ENCODE peak calls at places on chromosome 15, in six cellular contexts. R, A, M, J, G and U are unnamed samples.

GRCh38 chr15:80418892-80419537 is 14.8 kb downstream of the ARNT2 start:
- DNase-seq in R (peak; percentile 73), A (peak; percentile 57), M (peak; percentile 26), J (peak; percentile 49), G (peak; percentile 61), U (peak; percentile 64)

GRCh38 chr15:63858881-63859280 is 25.1 kb upstream of the HERC1 start:
- DNase-seq in R (peak; percentile 96), A (no peak), M (no peak), J (no peak), G (no peak), U (no peak)

GRCh38 chr15:96334705-96335428 is 4.4 kb downstream of the NR2F2 start:
- DNase-seq in R (no peak), A (no peak), M (no peak), J (peak; percentile 6), G (peak; percentile 11), U (peak; percentile 19)

GRCh38 chr15:44066211-44066827 is 128.8 kb downstream of the FRMD5 start:
- DNase-seq in R (peak; percentile 83), A (peak; percentile 73), M (peak; percentile 58), J (peak; percentile 43), G (peak; percentile 86), U (peak; percentile 93)

GRCh38 chr15:70259030-70259424 is 161.3 kb upstream of the TLE3 start:
- DNase-seq in R (peak; percentile 73), A (peak; percentile 92), M (peak; percentile 45), J (no peak), G (no peak), U (peak; percentile 48)

GRCh38 chr15:77535845-77536244 is 96.9 kb downstream of the LINGO1 start:
- DNase-seq in R (no peak), A (peak; percentile 25), M (no peak), J (no peak), G (no peak), U (peak; percentile 13)

GRCh38 chr15:81268340-81268739 is 55.6 kb downstream of the STARD5 start:
- DNase-seq in R (no peak), A (no peak), M (no peak), J (no peak), G (no peak), U (no peak)

GRCh38 chr15:49101536-49101935 is 53.9 kb downstream of the COPS2 start:
- DNase-seq in R (peak; percentile 56), A (no peak), M (no peak), J (no peak), G (no peak), U (no peak)

GRCh38 chr15:20353966-20354883 is 187.4 kb downstream of the GOLGA6L6 start:
- DNase-seq in R (no peak), A (no peak), M (no peak), J (peak; percentile 45), G (no peak), U (no peak)

GRCh38 chr15:80170596-80170995 is 17.8 kb downstream of the FAH start:
- DNase-seq in R (no peak), A (no peak), M (no peak), J (no peak), G (peak; percentile 25), U (no peak)

GRCh38 chr15:73321496-73322344 is 47.0 kb downstream of the HCN4 start:
- DNase-seq in R (no peak), A (no peak), M (no peak), J (no peak), G (no peak), U (no peak)

GRCh38 chr15:74958320-74958907 is 1.8 kb upstream of the RPP25 start:
- DNase-seq in R (peak; percentile 52), A (peak; percentile 88), M (peak; percentile 51), J (peak; percentile 46), G (peak; percentile 31), U (no peak)
- TF ChIP-seq CTCF in R (peak; percentile 21), A (peak; percentile 67), M (peak; percentile 9), J (no peak), G (no peak), U (no peak)

GRCh38 chr15:74420193-74420905 is 13.4 kb downstream of the SEMA7A start:
- DNase-seq in R (no peak), A (peak; percentile 42), M (no peak), J (no peak), G (peak; percentile 67), U (no peak)
- TF ChIP-seq CTCF in R (no peak), A (no peak), M (no peak), J (no peak), G (no peak), U (no peak)

DNA sequence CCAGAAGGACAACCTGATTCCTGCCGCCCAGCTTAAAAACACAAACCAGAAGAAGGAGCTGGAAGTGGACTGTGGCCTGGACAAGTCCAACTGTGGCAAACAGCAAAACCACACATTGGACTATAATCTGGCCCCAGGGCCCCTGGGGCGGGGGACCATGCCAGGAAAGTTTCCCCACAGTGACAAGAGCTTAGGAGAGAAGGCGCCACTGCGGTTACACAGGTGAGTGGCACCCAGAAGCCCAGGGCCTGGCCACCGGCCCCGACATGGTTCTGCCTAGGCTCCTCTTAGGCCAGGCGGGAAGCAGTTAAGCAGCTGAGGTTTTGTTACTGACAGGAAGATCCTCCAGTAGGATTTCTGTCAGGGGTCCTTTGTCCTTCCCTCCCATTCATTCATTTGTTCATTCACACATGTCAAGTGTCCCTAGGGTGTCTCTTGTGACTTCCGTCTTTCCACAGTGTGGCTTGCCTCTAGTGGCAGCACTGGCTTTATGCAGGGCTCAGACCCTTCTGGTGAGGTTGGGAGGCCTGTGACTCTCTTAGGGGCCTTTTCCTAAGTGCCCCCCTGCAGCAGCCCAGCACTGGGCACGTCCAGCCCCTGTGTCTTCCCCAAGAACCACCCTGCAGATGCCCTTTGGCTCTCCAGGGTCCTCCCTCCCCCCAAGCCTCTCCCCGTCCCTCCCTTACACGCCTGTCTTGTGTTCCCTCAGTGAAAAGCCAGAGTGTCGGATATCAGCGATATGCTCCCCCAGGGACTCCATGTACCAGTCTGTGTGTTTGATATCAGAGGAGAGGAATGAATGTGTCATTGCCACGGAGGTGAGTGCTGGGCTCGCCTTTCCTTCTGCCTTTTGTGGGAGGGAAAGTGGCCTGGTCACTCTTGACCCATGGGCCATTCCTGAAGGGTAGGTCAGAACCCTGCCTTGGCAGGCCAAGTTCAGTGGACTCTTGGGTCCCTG is 7.8 kb downstream of the DLL4 start:
- DNase-seq in R (no peak), A (no peak), M (no peak), J (no peak), G (no peak), U (no peak)
- TF ChIP-seq CTCF in R (no peak), A (no peak), M (peak; percentile 16), J (peak; percentile 19), G (no peak), U (no peak)

DNA sequence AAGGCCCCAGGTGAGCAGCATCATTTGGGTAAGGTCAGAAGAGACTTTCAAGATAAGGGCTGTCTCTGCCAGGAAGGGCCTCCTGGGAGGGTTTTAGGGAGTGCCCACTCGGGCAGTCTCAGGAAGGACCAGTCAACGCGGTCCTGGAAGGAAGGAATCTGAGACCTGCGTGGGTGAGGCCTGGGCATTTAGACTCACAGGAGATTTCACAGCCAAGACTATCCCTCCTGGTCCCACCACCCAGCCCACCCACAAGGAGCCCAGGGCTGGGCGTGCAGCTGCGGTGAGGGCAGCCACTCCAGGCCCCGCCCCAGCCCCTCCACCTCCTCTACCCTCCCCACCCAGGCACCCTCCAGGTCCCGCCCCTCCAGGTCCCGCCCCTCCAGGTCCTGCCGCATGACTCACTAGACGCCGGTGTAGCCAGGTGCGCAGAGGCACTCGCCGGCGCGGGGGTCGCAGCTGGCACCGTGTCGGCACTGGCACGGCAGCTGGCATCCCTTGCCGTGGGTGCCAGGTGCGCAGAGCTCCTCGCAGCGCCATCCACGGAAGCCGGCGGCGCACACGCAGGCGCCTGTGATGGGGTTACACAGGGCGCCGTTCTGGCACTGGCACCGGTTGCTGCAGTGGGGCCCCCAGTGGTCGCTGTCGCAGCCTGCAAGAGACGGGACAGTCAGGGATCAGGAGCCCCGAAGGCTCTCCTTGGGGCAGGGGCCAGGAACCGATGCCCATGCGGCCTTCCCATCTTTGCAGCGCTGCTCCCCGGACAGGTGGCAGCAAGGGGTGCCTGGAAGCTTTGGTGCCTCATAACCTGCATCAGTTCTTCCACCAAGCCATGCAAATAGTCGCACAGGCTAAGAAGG is 112.8 kb downstream of the RAB11A start:
- DNase-seq in R (no peak), A (peak; percentile 42), M (peak; percentile 70), J (peak; percentile 78), G (no peak), U (peak; percentile 45)
- TF ChIP-seq CTCF in R (no peak), A (no peak), M (peak; percentile 49), J (peak; percentile 19), G (no peak), U (no peak)

GRCh38 chr15:42591238-42591936 is 16.0 kb downstream of the STARD9 start:
- DNase-seq in R (peak; percentile 66), A (peak; percentile 18), M (no peak), J (no peak), G (peak; percentile 68), U (peak; percentile 28)
- TF ChIP-seq CTCF in R (peak; percentile 41), A (peak; percentile 47), M (peak; percentile 22), J (peak; percentile 16), G (peak; percentile 61), U (peak; percentile 22)

GRCh38 chr15:40358492-40359353 is 704 bp downstream of the DISP2 start:
- DNase-seq in R (no peak), A (peak; percentile 10), M (no peak), J (peak; percentile 48), G (peak; percentile 27), U (no peak)
- TF ChIP-seq CTCF in R (peak; percentile 6), A (no peak), M (no peak), J (peak; percentile 5), G (peak; percentile 25), U (no peak)

GRCh38 chr15:41504751-41505492 is 8.7 kb downstream of the LTK start:
- DNase-seq in R (no peak), A (no peak), M (no peak), J (no peak), G (no peak), U (no peak)
- TF ChIP-seq CTCF in R (no peak), A (no peak), M (no peak), J (no peak), G (no peak), U (no peak)

DNA sequence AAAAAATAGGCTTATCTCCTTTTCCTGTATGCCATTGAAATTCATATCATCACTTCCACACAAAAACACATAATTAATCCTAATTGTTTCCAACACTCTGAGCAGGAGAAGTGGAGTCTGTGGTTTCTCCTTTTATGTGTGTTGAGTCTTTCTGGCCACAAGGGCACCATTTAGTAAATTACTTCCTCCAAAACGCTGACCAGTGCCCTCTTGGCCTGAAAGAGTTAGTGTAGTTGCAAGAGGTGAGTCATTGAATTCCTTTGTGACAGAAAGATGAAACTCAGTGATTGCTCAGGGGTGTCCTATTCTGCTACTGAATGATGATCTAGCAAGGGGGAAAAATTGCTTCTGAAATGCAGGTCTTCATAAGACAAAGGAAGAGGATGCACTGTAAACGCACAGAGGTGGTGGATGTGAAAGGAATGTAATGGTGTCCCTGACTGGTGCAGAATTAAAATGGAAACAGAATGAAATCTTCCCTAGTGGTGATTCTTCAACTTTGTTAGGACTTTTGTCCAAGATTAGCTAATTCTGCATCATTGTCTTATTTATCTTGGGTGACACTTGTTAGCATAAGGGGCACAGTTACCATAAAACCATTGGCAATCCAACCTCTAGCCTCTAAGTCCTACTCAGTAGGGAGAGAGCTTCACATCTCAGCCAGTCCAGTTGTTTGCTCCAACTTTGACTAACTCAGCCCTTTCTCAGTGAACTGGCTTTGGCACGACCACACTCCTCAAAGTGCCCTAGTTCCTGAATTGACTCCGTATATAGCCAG is 208.4 kb upstream of the NANOGP8 start:
- DNase-seq in R (peak; percentile 52), A (no peak), M (no peak), J (no peak), G (peak; percentile 89), U (peak; percentile 68)
- TF ChIP-seq CTCF in R (peak; percentile 35), A (no peak), M (peak; percentile 17), J (no peak), G (peak; percentile 59), U (peak; percentile 20)